ENCODE peak calls at places on chromosomes 13 and 19, in four cellular contexts. E, O, V and W are unnamed samples.

GRCh38 chr19:42254850-42255765 is at the start of gene ERF:
- DNase-seq in E (peak; percentile 98), O (peak; percentile 96), V (peak; percentile 93), W (peak; percentile 71)

GRCh38 chr19:3420244-3420755 is 53.9 kb downstream of the NFIC start:
- DNase-seq in E (no peak), O (no peak), V (no peak), W (no peak)

GRCh38 chr19:29841559-29842367 is 30.0 kb downstream of the CCNE1 start:
- DNase-seq in E (no peak), O (no peak), V (peak; percentile 88), W (peak; percentile 88)

GRCh38 chr19:35513975-35514809 is 743 bp upstream of the DMKN start:
- DNase-seq in E (no peak), O (no peak), V (no peak), W (no peak)

GRCh38 chr13:54750521-54750920 is 1721.9 kb downstream of the OLFM4 start:
- DNase-seq in E (no peak), O (no peak), V (no peak), W (no peak)

GRCh38 chr13:24217601-24218281 is 57.2 kb downstream of the SPATA13 start:
- DNase-seq in E (peak; percentile 82), O (peak; percentile 58), V (no peak), W (no peak)

GRCh38 chr13:50990540-50991506 is 81.2 kb downstream of the RNASEH2B start:
- DNase-seq in E (no peak), O (peak; percentile 80), V (no peak), W (no peak)

GRCh38 chr19:39907213-39907612 is 27.2 kb downstream of the FCGBP start:
- DNase-seq in E (no peak), O (no peak), V (no peak), W (no peak)

GRCh38 chr19:37718357-37718756 is 1.2 kb downstream of the ZNF607 start:
- DNase-seq in E (no peak), O (no peak), V (no peak), W (no peak)

GRCh38 chr13:99418663-99419140 is 82.6 kb upstream of the TM9SF2 start:
- DNase-seq in E (no peak), O (no peak), V (peak; percentile 9), W (no peak)

GRCh38 chr19:56314018-56314583 is 538 bp downstream of the ZSCAN5A start:
- DNase-seq in E (no peak), O (no peak), V (no peak), W (no peak)

GRCh38 chr19:29775575-29775900 is 36.3 kb upstream of the CCNE1 start:
- DNase-seq in E (no peak), O (no peak), V (no peak), W (no peak)

GRCh38 chr19:4357095-4357797 is 13.9 kb downstream of the MPND start:
- DNase-seq in E (no peak), O (no peak), V (no peak), W (no peak)

GRCh38 chr13:113110048-113110851 is 4.7 kb downstream of the F7 start:
- DNase-seq in E (peak; percentile 28), O (peak; percentile 46), V (peak; percentile 32), W (no peak)

GRCh38 chr19:2274937-2275535 is 6.9 kb downstream of the PEAK3 start:
- DNase-seq in E (peak; percentile 84), O (no peak), V (peak; percentile 79), W (no peak)

GRCh38 chr19:2700660-2701360 is 1.7 kb downstream of the GNG7 start:
- DNase-seq in E (no peak), O (no peak), V (no peak), W (no peak)

GRCh38 chr19:4722671-4723464 is 774 bp downstream of the DPP9 start:
- DNase-seq in E (peak; percentile 49), O (peak; percentile 75), V (no peak), W (no peak)

GRCh38 chr13:32594339-32594738 is 8.1 kb downstream of the PDS5B start:
- DNase-seq in E (no peak), O (no peak), V (no peak), W (no peak)

GRCh38 chr19:39398297-39398864 is 7.2 kb downstream of the MED29 start:
- DNase-seq in E (peak; percentile 87), O (peak; percentile 93), V (peak; percentile 77), W (peak; percentile 56)

GRCh38 chr19:28669804-28670203 is 543.1 kb downstream of the UQCRFS1 start:
- DNase-seq in E (no peak), O (no peak), V (no peak), W (no peak)

GRCh38 chr19:3670258-3670795 is 29.9 kb downstream of the PIP5K1C start:
- DNase-seq in E (peak; percentile 53), O (peak; percentile 92), V (no peak), W (no peak)

GRCh38 chr19:43872547-43873336 is 45.6 kb downstream of the ZNF283 start:
- DNase-seq in E (no peak), O (no peak), V (no peak), W (peak; percentile 52)

GRCh38 chr13:59750860-59751259 is 412.9 kb downstream of the DIAPH3 start:
- DNase-seq in E (no peak), O (no peak), V (no peak), W (no peak)

GRCh38 chr13:33125821-33126570 is 109.8 kb downstream of the KL start:
- DNase-seq in E (no peak), O (no peak), V (peak; percentile 91), W (peak; percentile 98)

GRCh38 chr13:32881074-32881791 is 135.0 kb upstream of the KL start:
- DNase-seq in E (no peak), O (no peak), V (no peak), W (no peak)

GRCh38 chr13:75480691-75481175 is 1.2 kb downstream of the TBC1D4 start:
- DNase-seq in E (peak; percentile 83), O (peak; percentile 52), V (peak; percentile 91), W (peak; percentile 88)

GRCh38 chr13:33132644-33133440 is 116.6 kb downstream of the KL start:
- DNase-seq in E (no peak), O (no peak), V (no peak), W (no peak)

DNA sequence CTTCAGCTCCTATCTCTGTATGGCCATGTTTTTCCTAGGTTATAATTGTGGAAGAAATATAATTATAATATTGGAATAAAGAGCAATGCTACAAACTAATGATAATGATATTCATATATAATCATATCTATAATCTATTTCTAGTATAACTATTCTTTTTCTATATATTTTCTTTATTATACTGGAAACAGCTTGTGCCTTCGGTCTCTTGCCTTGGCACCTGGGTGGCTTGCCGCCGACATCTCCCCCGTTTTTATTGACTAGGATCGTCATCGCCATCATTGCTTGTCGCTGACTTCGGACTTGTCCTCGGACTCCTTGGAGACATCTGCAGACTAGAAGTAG is 24.2 kb downstream of the ZNF763 start:
- DNase-seq in E (no peak), O (no peak), V (no peak), W (no peak)
- H3K4me1 ChIP-seq in E (no peaks in the 10 kb centered on the region), O (no peaks in the 10 kb centered on the region), V (no peaks in the 10 kb centered on the region), W (peaks cover 7% of the 10 kb centered on the region)

GRCh38 chr19:14111486-14111885 is 6.1 kb downstream of the PRKACA start:
- DNase-seq in E (no peak), O (no peak), V (no peak), W (no peak)
- H3K4me1 ChIP-seq in E (peaks cover 32% of the 10 kb centered on the region), O (no peaks in the 10 kb centered on the region), V (no peaks in the 10 kb centered on the region), W (peaks cover 2% of the 10 kb centered on the region)

GRCh38 chr13:41054212-41054877 is 7.0 kb upstream of the WBP4 start:
- DNase-seq in E (no peak), O (no peak), V (peak; percentile 46), W (peak; percentile 9)
- H3K4me1 ChIP-seq in E (peaks cover 61% of the 10 kb centered on the region), O (peaks cover 6% of the 10 kb centered on the region), V (peaks cover 43% of the 10 kb centered on the region), W (peaks cover 23% of the 10 kb centered on the region)

DNA sequence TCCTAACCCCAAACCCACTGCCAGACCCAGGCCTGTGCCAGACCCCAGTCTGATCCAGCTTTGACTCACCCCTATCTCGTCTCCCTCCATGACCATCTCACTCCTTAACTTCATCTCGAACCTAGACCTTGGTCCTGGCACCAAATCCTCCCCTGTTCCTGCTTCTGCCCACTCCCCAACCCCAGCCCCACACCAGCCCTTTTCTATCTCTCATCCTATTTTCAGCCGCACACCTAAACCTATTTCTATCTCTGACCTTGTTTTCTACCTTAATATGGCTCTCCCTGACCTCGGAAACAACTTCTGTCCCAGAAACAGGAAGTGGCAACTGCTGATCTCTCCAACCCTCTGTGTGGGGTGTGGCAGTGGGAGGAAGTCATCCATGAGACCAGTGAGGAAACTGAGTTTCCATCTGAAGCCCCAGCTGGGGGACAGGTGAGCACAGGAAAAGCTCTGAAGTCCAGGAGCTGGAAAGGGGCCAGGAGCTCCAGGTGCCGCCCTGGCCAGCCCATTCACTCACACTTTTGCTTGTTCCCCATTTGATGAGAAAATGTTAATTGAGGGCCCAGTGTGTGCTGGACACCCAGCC is 13.7 kb downstream of the PTH2 start:
- DNase-seq in E (no peak), O (no peak), V (no peak), W (no peak)
- H3K4me1 ChIP-seq in E (peaks cover 6% of the 10 kb centered on the region), O (no peaks in the 10 kb centered on the region), V (no peaks in the 10 kb centered on the region), W (no peaks in the 10 kb centered on the region)